ENCODE peak calls at places on chromosome 21, in eight cellular contexts. W is GM19239; V is pulmonary artery endothelial cell; M is activated effector memory CD4-positive, alpha-beta T cell treated with Interleukin-2 at 50 U/mL for 16 hours; T is H54; F is ELF-1; P is aorta; S is RWPE1. K is an unnamed sample.

GRCh38 chr21:26835027-26835713 is 10.0 kb downstream of the ADAMTS1 start:
- DNase-seq in S (peak), V (no peak), P (no peak), T (no peak), F (no peak), M (no peak), W (no peak), K (no peak)

GRCh38 chr21:41932576-41933258 is 21.1 kb downstream of the C2CD2 start:
- DNase-seq in M (no peak), V (no peak), W (no peak), P (no peak), S (no peak), F (no peak), T (peak), K (no peak)

GRCh38 chr21:46156678-46157077 is 1.3 kb upstream of the FTCD start:
- DNase-seq in P (peak), T (no peak), S (no peak), V (no peak), M (no peak), W (no peak), F (no peak), K (no peak)

GRCh38 chr21:34261841-34262832 is 101.7 kb upstream of the KCNE2 start:
- DNase-seq in P (no peak), F (peak), V (no peak), M (no peak), W (no peak), S (no peak), T (no peak), K (no peak)

GRCh38 chr21:26800455-26801454 is 44.5 kb downstream of the ADAMTS1 start:
- DNase-seq in T (no peak), P (no peak), W (no peak), S (no peak), V (no peak), M (no peak), F (no peak), K (no peak)

GRCh38 chr21:37257526-37257966 is 9.6 kb downstream of the VPS26C start:
- DNase-seq in V (no peak), P (no peak), M (no peak), T (peak), F (no peak), W (no peak), S (peak), K (no peak)

GRCh38 chr21:33916200-33916567 is 580 bp upstream of the ATP5PO start:
- DNase-seq in V (no peak), M (no peak), P (no peak), T (no peak), W (no peak), S (no peak), F (no peak), K (no peak)

GRCh38 chr21:46600978-46601377 is 3.9 kb downstream of the S100B start:
- DNase-seq in P (no peak), W (no peak), M (no peak), T (no peak), V (no peak), F (no peak), S (no peak), K (no peak)

GRCh38 chr21:35603471-35603870 is 456.9 kb downstream of the SETD4 start:
- DNase-seq in S (no peak), F (peak), P (no peak), M (no peak), T (no peak), V (no peak), W (no peak), K (no peak)

GRCh38 chr21:18493420-18493819 is 89.8 kb upstream of the TMPRSS15 start:
- DNase-seq in P (no peak), F (peak), S (peak), V (peak), M (no peak), T (peak), W (no peak), K (no peak)

GRCh38 chr21:44525431-44526095 is 14.4 kb downstream of the KRTAP10-1 start:
- DNase-seq in W (no peak), F (no peak), P (no peak), M (no peak), T (no peak), V (no peak), S (no peak), K (no peak)

GRCh38 chr21:32336711-32337110 is 38.1 kb downstream of the MRAP start:
- DNase-seq in P (no peak), F (no peak), S (peak), V (no peak), T (peak), W (no peak), M (no peak), K (no peak)

GRCh38 chr21:15028186-15028585 is 36.6 kb downstream of the NRIP1 start:
- DNase-seq in M (no peak), F (no peak), S (no peak), V (no peak), P (no peak), W (no peak), T (no peak), K (no peak)

K was measured in vagina.